ENCODE peak calls at places on chromosomes 16 and 17, in four cellular contexts. E, M, S and P are unnamed samples.

GRCh38 chr17:82297280-82297803 is 20.1 kb downstream of the CD7 start:
- DNase-seq in E (no peak), M (no peak), S (no peak), P (peak; percentile 69)

GRCh38 chr17:59332890-59333377 is 1.5 kb downstream of the YPEL2 start:
- DNase-seq in E (no peak), M (no peak), S (no peak), P (no peak)

GRCh38 chr16:87317766-87318121 is 552 bp upstream of the C16orf95 start:
- DNase-seq in E (no peak), M (peak; percentile 47), S (no peak), P (peak; percentile 54)

GRCh38 chr17:32361270-32361669 is 11.3 kb downstream of the ZNF207 start:
- DNase-seq in E (no peak), M (no peak), S (no peak), P (no peak)

GRCh38 chr17:67035131-67036083 is 8.9 kb upstream of the CACNG1 start:
- DNase-seq in E (no peak), M (no peak), S (no peak), P (no peak)

GRCh38 chr17:64187093-64187895 is 57.4 kb upstream of the ERN1 start:
- DNase-seq in E (no peak), M (no peak), S (no peak), P (no peak)

GRCh38 chr16:5024632-5025031 is 9.1 kb downstream of the NAGPA start:
- DNase-seq in E (peak; percentile 37), M (peak; percentile 48), S (peak; percentile 24), P (no peak)

GRCh38 chr17:41212524-41213169 is 13.8 kb upstream of the KRTAP9-2 start:
- DNase-seq in E (no peak), M (no peak), S (no peak), P (no peak)

GRCh38 chr16:1074379-1074649 is 1.8 kb downstream of the SSTR5 start:
- DNase-seq in E (no peak), M (no peak), S (no peak), P (no peak)

GRCh38 chr16:1201444-1201843 is 23.6 kb downstream of the TPSG1 start:
- DNase-seq in E (no peak), M (no peak), S (no peak), P (no peak)

GRCh38 chr16:81487301-81487720 is 42.7 kb downstream of the CMIP start:
- DNase-seq in E (no peak), M (no peak), S (no peak), P (no peak)

GRCh38 chr16:9122969-9123368 is 31.5 kb downstream of the HAPSTR1 start:
- DNase-seq in E (no peak), M (no peak), S (no peak), P (no peak)

GRCh38 chr17:52027081-52027480 is 131.4 kb downstream of the CA10 start:
- DNase-seq in E (no peak), M (peak; percentile 12), S (no peak), P (no peak)

GRCh38 chr16:56950881-56951771 is 10.6 kb upstream of the CETP start:
- DNase-seq in E (peak; percentile 77), M (peak; percentile 82), S (no peak), P (peak; percentile 61)

GRCh38 chr16:11020792-11021440 is 76.6 kb downstream of the CLEC16A start:
- DNase-seq in E (no peak), M (no peak), S (no peak), P (no peak)

GRCh38 chr16:54487933-54488332 is 201.3 kb upstream of the IRX3 start:
- DNase-seq in E (no peak), M (no peak), S (no peak), P (no peak)

GRCh38 chr16:85222151-85222863 is 110.0 kb upstream of the CIBAR2 start:
- DNase-seq in E (peak; percentile 91), M (no peak), S (no peak), P (no peak)

GRCh38 chr16:84790291-84790690 is 29.5 kb upstream of the CRISPLD2 start:
- DNase-seq in E (no peak), M (no peak), S (no peak), P (no peak)

GRCh38 chr17:82752371-82753200 is 721 bp downstream of the TBCD start:
- DNase-seq in E (peak; percentile 53), M (peak; percentile 24), S (no peak), P (peak; percentile 44)

GRCh38 chr17:2233441-2233947 is 70.1 kb downstream of the SMG6 start:
- DNase-seq in E (no peak), M (no peak), S (no peak), P (no peak)

GRCh38 chr17:28956112-28956511 is 4.8 kb upstream of the PHF12 start:
- DNase-seq in E (no peak), M (peak; percentile 57), S (no peak), P (no peak)

GRCh38 chr16:23505180-23505665 is 5.1 kb downstream of the GGA2 start:
- DNase-seq in E (peak; percentile 37), M (no peak), S (no peak), P (no peak)
- H2AFZ ChIP-seq in E (no peak overlapping the region), M (no peak overlapping the region), S (no peak overlapping the region), P (no peak overlapping the region)

GRCh38 chr17:75078097-75079022 is 9.4 kb upstream of the SLC16A5 start:
- DNase-seq in E (no peak), M (no peak), S (peak; percentile 69), P (no peak)

GRCh38 chr17:75077490-75078096 is 10.2 kb upstream of the SLC16A5 start:
- DNase-seq in E (no peak), M (peak; percentile 66), S (no peak), P (no peak)

GRCh38 chr17:75077072-75077489 is 10.7 kb upstream of the SLC16A5 start:
- DNase-seq in E (no peak), M (peak; percentile 69), S (no peak), P (no peak)

GRCh38 chr17:75081611-75082540 is 5.9 kb upstream of the SLC16A5 start:
- DNase-seq in E (no peak), M (no peak), S (no peak), P (no peak)

GRCh38 chr17:75079023-75079373 is 8.8 kb upstream of the SLC16A5 start:
- DNase-seq in E (no peak), M (no peak), S (no peak), P (no peak)
- H2AFZ ChIP-seq in E (no peak overlapping the region), M (no peak overlapping the region), S (no peak overlapping the region), P (no peak overlapping the region)

DNA sequence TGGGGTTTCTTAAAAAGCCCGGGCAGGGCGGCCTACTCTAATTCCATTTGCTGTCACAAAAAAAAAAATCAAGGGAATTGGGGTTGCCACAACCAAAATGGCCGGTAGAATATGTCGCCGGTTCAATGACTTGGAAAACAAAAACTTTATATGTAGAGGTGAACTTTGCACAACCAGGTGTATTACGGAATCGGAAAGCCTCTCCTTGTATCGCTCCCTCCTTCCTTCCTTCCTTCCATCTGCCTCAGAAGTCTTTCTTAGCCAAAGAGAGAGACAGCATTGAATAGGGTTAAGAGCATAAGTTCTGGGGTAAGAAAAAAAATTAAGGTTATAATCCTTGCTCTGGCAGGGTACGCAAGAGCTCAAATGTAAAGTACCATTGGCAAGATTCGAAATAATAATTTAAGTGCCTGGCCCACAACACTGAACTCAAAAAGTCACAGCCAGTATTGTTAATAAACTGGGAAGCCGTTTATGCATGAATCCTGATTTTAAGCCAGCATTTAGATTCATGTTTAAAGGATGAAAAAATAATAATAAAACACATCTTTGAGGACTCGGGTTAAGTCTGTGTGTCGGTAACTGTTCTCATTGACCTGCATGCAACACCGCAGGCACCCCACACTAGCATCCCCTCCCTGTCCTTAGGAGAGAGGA is 524 bp upstream of the GLG1 start:
- DNase-seq in E (no peak), M (no peak), S (no peak), P (no peak)
- H2AFZ ChIP-seq in E (peak overlapping the region; percentile 55), M (peak overlapping the region; percentile 4), S (peak overlapping the region; percentile 34), P (peak overlapping the region; percentile 96)

GRCh38 chr17:47200325-47200663 is 8.9 kb upstream of the MYL4 start:
- DNase-seq in E (no peak), M (no peak), S (no peak), P (no peak)
- H2AFZ ChIP-seq in E (peak overlapping the region; percentile 31), M (no peak overlapping the region), S (no peak overlapping the region), P (no peak overlapping the region)